ENCODE peak calls at places on chromosome 5, in five cellular contexts. C is Peyer's patch; I is neural progenitor cell; H is upper lobe of right lung; G is naive thymus-derived CD4-positive, alpha-beta T cell. E is an unnamed sample. For H3K4me1 and H3K36me3, the result is how much of the 10 kb centered on the place peaks cover.

GRCh38 chr5:171481791-171482536 is 62.5 kb downstream of the FGF18 start:
- DNase-seq in H (peak), C (no peak), G (no peak), I (no peak), E (no peak)

GRCh38 chr5:149215478-149216042 is 56.1 kb upstream of the AFAP1L1 start:
- DNase-seq in C (no peak), I (no peak), G (no peak), H (no peak), E (no peak)

GRCh38 chr5:134003064-134003956 is 1.5 kb downstream of the VDAC1 start:
- DNase-seq in I (no peak), C (no peak), H (peak), G (no peak), E (peak)

GRCh38 chr5:95113489-95113888 is 171.4 kb downstream of the MCTP1 start:
- DNase-seq in G (no peak), C (no peak), H (no peak), I (peak), E (no peak)

GRCh38 chr5:17067657-17068392 is 131.7 kb upstream of the MYO10 start:
- DNase-seq in H (no peak), C (no peak), I (no peak), G (no peak), E (no peak)

GRCh38 chr5:52779213-52779612 is 8.5 kb upstream of the ITGA1 start:
- DNase-seq in H (no peak), G (no peak), C (no peak), I (no peak), E (no peak)

GRCh38 chr5:177403826-177404640 is 3.6 kb upstream of the PFN3 start:
- DNase-seq in I (peak), H (peak), G (peak), C (peak), E (peak)

GRCh38 chr5:103135461-103135860 is 15.4 kb downstream of the PPIP5K2 start:
- DNase-seq in H (no peak), G (no peak), C (no peak), I (no peak), E (no peak)

GRCh38 chr5:5348135-5348534 is 74.3 kb upstream of the ICE1 start:
- DNase-seq in G (no peak), C (no peak), I (no peak), H (no peak), E (no peak)

GRCh38 chr5:5351288-5352089 is 71.0 kb upstream of the ICE1 start:
- DNase-seq in H (no peak), G (no peak), I (peak), C (no peak), E (no peak)

GRCh38 chr5:5350101-5350500 is 72.4 kb upstream of the ICE1 start:
- DNase-seq in G (no peak), I (no peak), H (no peak), C (no peak), E (no peak)

GRCh38 chr5:5347442-5347841 is 75.0 kb upstream of the ICE1 start:
- DNase-seq in G (no peak), H (no peak), I (no peak), C (no peak), E (no peak)

DNA sequence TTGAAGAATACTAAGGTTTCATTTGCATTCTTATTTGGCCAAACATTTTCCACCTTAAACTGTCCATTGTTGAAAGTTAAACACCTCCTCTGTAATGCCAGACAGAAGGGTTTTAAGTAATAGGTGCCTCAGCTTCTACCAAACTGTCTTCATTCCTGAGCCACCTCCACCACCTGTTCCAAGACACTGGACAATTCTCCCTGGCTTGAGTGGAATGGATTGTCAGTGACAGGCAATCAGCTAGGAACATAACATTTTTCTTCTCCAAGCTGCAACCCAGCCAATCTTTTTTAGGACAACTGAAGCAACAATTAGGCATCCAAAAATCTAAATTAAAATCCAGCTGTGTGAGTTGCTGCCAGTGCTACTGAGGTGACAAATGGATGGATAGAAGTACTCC is 73.9 kb upstream of the ICE1 start:
- DNase-seq in G (no peak), C (no peak), H (no peak), I (no peak), E (no peak)
- H3K4me1 ChIP-seq in G (under half), C (under half), H (under half), I (under half), E (under half)

GRCh38 chr5:32002755-32003154 is 171.4 kb downstream of the GOLPH3 start:
- DNase-seq in C (no peak), H (no peak), G (no peak), I (no peak), E (no peak)
- H3K36me3 ChIP-seq in C (under half), H (under half), G (under half), I (under half), E (under half)

GRCh38 chr5:73438897-73439470 is 9.6 kb downstream of the FOXD1 start:
- DNase-seq in C (no peak), I (no peak), G (no peak), H (no peak), E (no peak)

GRCh38 chr5:73440262-73440661 is 8.3 kb downstream of the FOXD1 start:
- DNase-seq in G (no peak), H (no peak), C (no peak), I (no peak), E (no peak)

GRCh38 chr5:73442960-73443627 is 5.5 kb downstream of the FOXD1 start:
- DNase-seq in I (peak), C (no peak), G (no peak), H (no peak), E (no peak)

GRCh38 chr5:73442152-73442860 is 6.3 kb downstream of the FOXD1 start:
- DNase-seq in H (no peak), G (no peak), C (no peak), I (peak), E (no peak)

DNA sequence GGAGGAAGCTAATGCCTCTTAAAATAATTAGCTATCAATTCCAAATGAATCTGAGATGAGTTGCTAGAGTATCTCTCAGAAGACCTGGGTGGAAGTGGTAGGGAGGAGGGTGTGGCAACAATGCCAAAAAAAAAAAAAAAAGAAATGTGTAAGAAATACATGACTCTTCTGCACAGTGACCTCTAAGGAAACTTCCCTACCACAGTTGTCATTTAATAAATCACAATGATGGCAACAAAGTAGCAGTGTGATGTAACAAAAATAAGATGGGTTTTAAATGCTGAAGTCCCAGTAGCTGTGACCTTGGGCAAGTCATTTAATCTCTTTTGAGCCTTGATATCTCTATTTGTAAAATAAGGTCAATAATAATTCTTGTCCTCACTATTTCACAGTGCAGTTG is 7.2 kb downstream of the FOXD1 start:
- DNase-seq in H (no peak), C (no peak), G (no peak), I (no peak), E (no peak)
- H3K4me1 ChIP-seq in H (under half), C (under half), G (under half), I (under half), E (under half)

DNA sequence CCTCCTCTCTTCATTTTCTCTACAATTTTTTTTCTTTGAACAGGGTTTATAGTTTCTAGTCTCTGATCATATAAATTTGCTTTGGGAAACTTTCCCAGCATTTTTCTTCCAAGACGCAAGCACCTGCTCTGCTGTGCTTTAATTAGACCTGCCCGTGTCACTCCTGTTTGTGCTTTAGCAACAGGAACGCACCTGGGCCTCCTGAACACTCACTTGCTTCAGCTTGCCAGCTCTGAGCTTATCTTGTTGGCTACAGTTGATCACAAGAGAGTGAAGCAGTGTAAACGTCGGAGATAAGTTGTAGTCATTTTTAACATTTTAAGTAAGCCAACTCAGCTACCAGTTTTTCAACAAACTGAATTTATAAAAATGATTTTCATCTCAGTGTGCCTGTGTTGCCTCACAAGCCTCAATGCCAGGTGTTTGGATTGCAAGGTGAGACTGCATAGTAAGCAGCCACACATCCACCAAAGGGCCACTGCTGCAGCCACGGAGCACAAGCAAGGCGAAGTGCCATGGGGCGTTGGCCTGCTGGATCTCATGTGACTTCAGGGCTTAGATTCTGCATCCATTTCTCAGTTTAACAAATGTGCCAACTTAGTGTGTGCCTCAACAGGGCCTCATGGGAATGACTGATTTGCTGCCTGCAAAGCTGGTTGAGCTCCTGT is 166.9 kb downstream of the TRIO start:
- DNase-seq in I (no peak), G (no peak), H (no peak), C (no peak), E (no peak)
- H3K36me3 ChIP-seq in I (under half), G (under half), H (half or more), C (under half), E (under half)

GRCh38 chr5:138841531-138841930 is 33.6 kb downstream of the LRRTM2 start:
- DNase-seq in H (no peak), I (no peak), G (no peak), C (no peak), E (no peak)

GRCh38 chr5:138840100-138840499 is 35.0 kb downstream of the LRRTM2 start:
- DNase-seq in H (no peak), C (no peak), I (no peak), G (no peak), E (no peak)

GRCh38 chr5:138849439-138849838 is 25.7 kb downstream of the LRRTM2 start:
- DNase-seq in H (no peak), I (no peak), G (no peak), C (no peak), E (no peak)

GRCh38 chr5:138843789-138844461 is 31.2 kb downstream of the LRRTM2 start:
- DNase-seq in G (no peak), C (no peak), I (no peak), H (no peak), E (no peak)

GRCh38 chr5:138844812-138845513 is 30.2 kb downstream of the LRRTM2 start:
- DNase-seq in G (no peak), H (no peak), C (no peak), I (no peak), E (no peak)
- H3K4me1 ChIP-seq in G (under half), H (under half), C (under half), I (under half), E (under half)

E was measured in CD8-positive, alpha-beta T cell.